ENCODE peak calls at places on chromosomes 2 and 18, in nine cellular contexts. I, O, N, H, D, M, Y, P and U are unnamed samples.

GRCh38 chr18:10205136-10205535 is 249.3 kb upstream of the APCDD1 start:
- DNase-seq in I (no peak), P (no peak), N (no peak), D (no peak), O (no peak), Y (no peak), H (no peak), M (no peak), U (no peak)

GRCh38 chr2:216666461-216667233 is 28.7 kb downstream of the IGFBP5 start:
- DNase-seq in M (peak), N (peak), P (peak), D (peak), Y (peak), O (peak), I (peak), H (peak), U (peak)

GRCh38 chr2:19579466-19579865 is 221.0 kb upstream of the OSR1 start:
- DNase-seq in O (no peak), D (no peak), M (no peak), P (no peak), H (no peak), N (no peak), Y (no peak), I (no peak), U (no peak)

GRCh38 chr18:44033144-44033543 is 647.5 kb upstream of the SETBP1 start:
- DNase-seq in Y (no peak), O (no peak), M (no peak), P (no peak), H (no peak), N (no peak), D (no peak), I (no peak), U (no peak)

GRCh38 chr2:30265441-30266015 is 34.2 kb downstream of the LBH start:
- DNase-seq in H (no peak), M (no peak), I (no peak), O (no peak), N (peak), P (no peak), Y (no peak), D (no peak), U (no peak)

GRCh38 chr2:197613509-197613987 is 61.8 kb downstream of the RFTN2 start:
- DNase-seq in P (no peak), M (no peak), D (no peak), H (no peak), Y (no peak), N (no peak), I (no peak), O (peak), U (no peak)

GRCh38 chr2:240203842-240204270 is 63.4 kb upstream of the OTOS start:
- DNase-seq in P (no peak), D (no peak), I (no peak), M (no peak), O (no peak), Y (no peak), N (no peak), H (no peak), U (no peak)

GRCh38 chr2:112187805-112188596 is 49.8 kb downstream of the FBLN7 start:
- DNase-seq in D (no peak), M (no peak), Y (no peak), P (no peak), H (no peak), N (no peak), I (peak), O (no peak), U (peak)

GRCh38 chr18:63138469-63139340 is 180.9 kb downstream of the BCL2 start:
- DNase-seq in P (no peak), M (peak), N (no peak), O (no peak), D (no peak), I (peak), Y (no peak), H (no peak), U (peak)

GRCh38 chr2:241612156-241613017 is 24.6 kb downstream of the THAP4 start:
- DNase-seq in D (peak), P (no peak), H (no peak), M (no peak), Y (no peak), I (no peak), O (no peak), N (no peak), U (no peak)

GRCh38 chr18:58076052-58076451 is 32.0 kb downstream of the NEDD4L start:
- DNase-seq in I (no peak), O (no peak), Y (no peak), M (no peak), D (no peak), N (no peak), H (no peak), P (no peak), U (no peak)

GRCh38 chr2:84781942-84782716 is 98.8 kb downstream of the TRABD2A start:
- DNase-seq in N (no peak), M (no peak), I (peak), Y (no peak), P (no peak), D (no peak), O (no peak), H (no peak), U (no peak)

GRCh38 chr2:240561325-240561971 is 1.3 kb downstream of the DUSP28 start:
- DNase-seq in N (peak), M (no peak), H (no peak), O (peak), D (peak), Y (no peak), P (peak), I (peak), U (no peak)

GRCh38 chr2:223528036-223528435 is 74.1 kb downstream of the SCG2 start:
- DNase-seq in I (no peak), M (no peak), Y (no peak), P (no peak), N (no peak), H (no peak), D (no peak), O (no peak), U (no peak)

GRCh38 chr2:121155502-121156056 is 129.4 kb downstream of the TFCP2L1 start:
- DNase-seq in P (peak), D (no peak), Y (no peak), M (no peak), I (no peak), N (no peak), O (no peak), H (no peak), U (no peak)

GRCh38 chr2:240823449-240824336 is 3.7 kb upstream of the KIF1A start:
- DNase-seq in N (no peak), P (no peak), I (no peak), Y (no peak), D (no peak), M (no peak), O (no peak), H (no peak), U (no peak)

GRCh38 chr2:61244694-61245093 is 82.7 kb downstream of the C2orf74 start:
- DNase-seq in N (no peak), Y (no peak), O (no peak), H (no peak), D (no peak), M (no peak), I (no peak), P (no peak), U (no peak)

GRCh38 chr18:49618741-49619392 is 57.0 kb downstream of the LIPG start:
- DNase-seq in N (no peak), I (no peak), M (no peak), O (no peak), H (no peak), P (no peak), Y (no peak), D (peak), U (no peak)

GRCh38 chr2:47218899-47219525 is 63.9 kb upstream of the STPG4 start:
- DNase-seq in P (no peak), H (no peak), M (no peak), N (no peak), D (no peak), O (no peak), I (no peak), Y (no peak), U (no peak)

GRCh38 chr2:8145385-8145784 is 536.5 kb upstream of the ID2 start:
- DNase-seq in H (no peak), N (no peak), Y (no peak), M (peak), I (no peak), P (no peak), D (no peak), O (no peak), U (no peak)

GRCh38 chr2:20524412-20525040 is 77.7 kb downstream of the RHOB start:
- DNase-seq in P (no peak), N (no peak), Y (peak), D (no peak), M (no peak), H (no peak), I (no peak), O (peak), U (no peak)

GRCh38 chr2:223050188-223050587 is 1.8 kb upstream of the KCNE4 start:
- DNase-seq in Y (no peak), M (no peak), O (no peak), H (no peak), P (no peak), I (no peak), D (no peak), N (no peak), U (no peak)

GRCh38 chr18:43665239-43665788 is 388.0 kb upstream of the SYT4 start:
- DNase-seq in O (no peak), I (no peak), M (no peak), Y (no peak), H (no peak), P (no peak), D (peak), N (peak), U (no peak)

GRCh38 chr2:107174126-107174525 is 288.2 kb upstream of the ST6GAL2 start:
- DNase-seq in P (no peak), M (no peak), Y (no peak), I (no peak), D (no peak), O (peak), N (no peak), H (no peak), U (no peak)

GRCh38 chr2:97355887-97356286 is 233.8 kb downstream of the ANKRD36B start:
- DNase-seq in M (no peak), O (no peak), H (no peak), N (no peak), I (no peak), Y (no peak), P (no peak), D (no peak), U (no peak)

GRCh38 chr18:2979871-2980606 is 32.9 kb downstream of the LPIN2 start:
- DNase-seq in O (no peak), P (no peak), D (no peak), M (peak), Y (no peak), I (peak), H (no peak), N (no peak), U (no peak)

GRCh38 chr2:70685771-70686171 is 82.2 kb downstream of the ADD2 start:
- DNase-seq in M (no peak), D (no peak), N (no peak), I (no peak), P (no peak), Y (peak), O (peak), H (no peak), U (no peak)

GRCh38 chr2:19607931-19608762 is 249.7 kb upstream of the OSR1 start:
- DNase-seq in Y (no peak), D (no peak), N (no peak), M (no peak), H (no peak), I (no peak), O (no peak), P (peak), U (no peak)

GRCh38 chr2:108958002-108958401 is 31.0 kb downstream of the EDAR start:
- DNase-seq in O (no peak), N (no peak), I (peak), Y (no peak), M (no peak), D (no peak), P (no peak), H (no peak), U (no peak)

GRCh38 chr2:150710041-150710440 is 222.6 kb upstream of the RND3 start:
- DNase-seq in O (no peak), H (no peak), M (no peak), Y (no peak), N (no peak), P (no peak), I (no peak), D (no peak), U (no peak)

GRCh38 chr2:53594586-53594918 is 173.1 kb upstream of the CHAC2 start:
- DNase-seq in P (no peak), I (no peak), H (no peak), N (no peak), M (no peak), O (no peak), Y (no peak), D (no peak), U (no peak)

GRCh38 chr2:216857131-216857550 is 2.7 kb downstream of the TNP1 start:
- DNase-seq in O (no peak), P (no peak), D (no peak), H (no peak), I (peak), Y (no peak), N (no peak), M (no peak), U (peak)

GRCh38 chr2:204984421-204984925 is 439.2 kb downstream of the PARD3B start:
- DNase-seq in O (no peak), P (no peak), H (no peak), Y (no peak), D (no peak), M (no peak), N (no peak), I (no peak), U (no peak)

GRCh38 chr2:121746071-121746578 is 9.3 kb upstream of the TSN start:
- DNase-seq in Y (no peak), I (peak), H (no peak), N (no peak), M (no peak), P (no peak), O (no peak), D (no peak), U (no peak)

GRCh38 chr2:119231975-119232665 is 8.5 kb downstream of the STEAP3 start:
- DNase-seq in I (peak), H (no peak), P (no peak), N (no peak), Y (no peak), M (no peak), O (no peak), D (no peak), U (no peak)

GRCh38 chr2:112483047-112483473 is 1.1 kb downstream of the TTL start:
- DNase-seq in D (peak), H (no peak), I (peak), M (no peak), Y (no peak), P (peak), O (peak), N (peak), U (peak)

GRCh38 chr2:118750959-118751565 is 96.4 kb downstream of the EN1 start:
- DNase-seq in O (no peak), M (no peak), H (no peak), Y (no peak), N (no peak), I (no peak), P (no peak), D (no peak), U (no peak)

GRCh38 chr2:232892843-232893242 is 22.8 kb downstream of the SNORC start:
- DNase-seq in I (no peak), Y (no peak), H (no peak), N (no peak), D (peak), P (no peak), M (no peak), O (no peak), U (no peak)

GRCh38 chr2:24360963-24361330 is 611 bp upstream of the ITSN2 start:
- DNase-seq in P (no peak), Y (no peak), N (no peak), O (no peak), D (peak), I (no peak), H (no peak), M (no peak), U (no peak)

GRCh38 chr2:236671820-236672520 is 102.3 kb downstream of the ACKR3 start:
- DNase-seq in Y (no peak), M (no peak), D (no peak), I (no peak), P (no peak), H (no peak), O (no peak), N (no peak), U (no peak)